ENCODE peak calls at places on chromosomes 1 and 21, in four cellular contexts. H is ovary, P is heart right ventricle, Q is DND-41. E is an unnamed sample.

GRCh38 chr1:234737915-234738314 is 127.9 kb upstream of the IRF2BP2 start:
- DNase-seq in P (no peak), H (no peak), Q (no peak), E (no peak)

GRCh38 chr1:81974222-81974841 is 173.6 kb downstream of the ADGRL2 start:
- DNase-seq in H (no peak), P (peak; percentile 6), Q (no peak), E (no peak)

GRCh38 chr1:236070753-236071152 is 5.9 kb upstream of the NID1 start:
- DNase-seq in P (no peak), Q (no peak), H (no peak), E (no peak)

GRCh38 chr1:115322631-115323030 is 15.4 kb downstream of the NGF start:
- DNase-seq in P (no peak), H (no peak), Q (no peak), E (no peak)

GRCh38 chr1:18681423-18681835 is 50.8 kb downstream of the PAX7 start:
- DNase-seq in P (no peak), Q (peak; percentile 38), H (no peak), E (no peak)

GRCh38 chr1:11788549-11789053 is 17.2 kb downstream of the MTHFR start:
- DNase-seq in H (no peak), Q (no peak), P (peak; percentile 23), E (no peak)

GRCh38 chr1:94792473-94792875 is 27.7 kb upstream of the SLC44A3 start:
- DNase-seq in H (no peak), P (no peak), Q (no peak), E (no peak)

GRCh38 chr1:30638811-30639210 is 84.6 kb downstream of the MATN1 start:
- DNase-seq in Q (no peak), P (no peak), H (no peak), E (no peak)

GRCh38 chr21:31343680-31344480 is at the start of gene TIAM1:
- DNase-seq in H (no peak), P (peak; percentile 43), Q (no peak), E (no peak)

GRCh38 chr1:17916702-17917101 is 161.6 kb downstream of the ACTL8 start:
- DNase-seq in H (no peak), Q (no peak), P (no peak), E (no peak)

GRCh38 chr1:85884372-85885035 is 176.3 kb upstream of the ZNHIT6 start:
- DNase-seq in Q (no peak), P (no peak), H (no peak), E (no peak)

GRCh38 chr1:69919129-69919921 is 286.1 kb downstream of the LRRC40 start:
- DNase-seq in H (no peak), Q (no peak), P (no peak), E (no peak)

GRCh38 chr1:176896216-176896615 is 268.3 kb downstream of the ASTN1 start:
- DNase-seq in P (no peak), Q (no peak), H (no peak), E (no peak)

GRCh38 chr1:95233321-95233736 is 681 bp upstream of the RWDD3 start:
- DNase-seq in Q (no peak), H (peak; percentile 25), P (peak; percentile 46), E (no peak)

GRCh38 chr21:29163381-29164115 is 33.1 kb downstream of the MAP3K7CL start:
- DNase-seq in H (no peak), P (peak; percentile 38), Q (no peak), E (no peak)

GRCh38 chr1:241844593-241844992 is 3.4 kb upstream of the EXO1 start:
- DNase-seq in H (no peak), Q (no peak), P (no peak), E (no peak)

GRCh38 chr1:203335503-203335902 is 15.4 kb downstream of the FMOD start:
- DNase-seq in Q (no peak), H (no peak), P (no peak), E (no peak)

DNA sequence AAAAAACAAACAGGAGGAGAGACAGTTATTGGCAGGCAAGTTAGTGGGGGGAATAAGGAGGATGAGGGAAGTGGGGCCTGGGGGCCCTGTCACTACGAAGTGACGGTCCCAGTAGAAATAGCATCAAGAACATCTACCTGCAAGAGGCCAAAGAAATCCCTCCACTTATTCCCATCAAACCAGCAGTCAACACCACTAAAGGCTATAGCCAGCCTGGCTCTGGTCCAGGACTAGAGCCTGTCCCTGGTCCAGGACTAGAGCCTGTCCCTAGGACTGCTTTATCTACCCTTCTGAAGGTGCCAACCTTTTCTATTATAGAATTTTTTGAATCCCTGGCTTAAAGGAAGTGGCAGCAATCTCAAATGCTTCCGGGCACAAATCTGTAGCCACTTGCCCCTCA is 3.2 kb downstream of the KLF18 start:
- DNase-seq in P (no peak), H (no peak), Q (no peak), E (no peak)
- TF ChIP-seq CTCF in P (no peak), H (no peak), Q (no peak), E (no peak)

GRCh38 chr1:231236938-231237337 is 4.1 kb upstream of the GNPAT start:
- DNase-seq in P (no peak), H (no peak), Q (no peak), E (no peak)
- H3K27ac ChIP-seq in P (no peak overlapping the region), H (no peak overlapping the region), Q (no peak overlapping the region), E (no peak overlapping the region)

DNA sequence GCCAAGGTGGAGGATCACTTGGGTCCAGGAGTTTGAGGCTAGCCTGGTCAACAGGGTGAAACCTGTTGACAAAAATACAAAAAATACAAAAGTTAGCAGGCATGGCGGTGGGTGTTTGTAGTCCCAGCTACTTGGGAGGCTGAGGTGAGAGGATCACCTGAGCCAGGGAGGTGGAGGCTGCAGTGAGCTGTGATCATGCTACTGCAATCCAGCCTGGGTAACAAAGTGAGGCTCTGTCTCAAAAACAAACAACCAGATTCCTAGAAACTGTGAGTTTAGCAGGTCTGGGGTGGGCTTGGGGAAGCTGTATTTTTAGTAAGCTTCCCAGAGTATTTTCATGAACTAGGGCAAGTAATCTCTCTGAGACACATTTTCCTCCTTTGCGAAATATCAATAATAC is 5.2 kb upstream of the MYOM3 start:
- DNase-seq in Q (no peak), P (no peak), H (no peak), E (no peak)
- TF ChIP-seq CTCF in Q (no peak), P (no peak), H (no peak), E (no peak)

DNA sequence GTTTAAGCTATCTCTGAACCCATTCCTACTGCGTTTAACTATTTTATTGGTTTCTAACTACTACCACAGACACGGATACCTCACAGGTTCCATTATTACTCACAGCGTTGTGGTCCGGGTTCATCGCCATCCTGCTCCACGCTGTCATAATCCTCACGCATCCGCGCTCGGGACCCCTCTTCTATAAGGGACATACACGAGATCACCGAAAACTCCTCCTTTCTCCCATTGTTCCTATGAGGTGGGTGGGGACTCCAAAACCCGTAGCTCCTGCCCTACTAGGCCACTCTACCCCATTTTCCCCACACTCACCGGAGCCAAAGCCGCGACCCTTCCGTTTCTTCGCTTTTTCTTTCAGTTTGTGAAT is 595 bp downstream of the RBM8A start:
- DNase-seq in P (no peak), H (no peak), Q (no peak), E (no peak)
- H3K27ac ChIP-seq in P (peak overlapping the region; percentile 58), H (peak overlapping the region; percentile 50), Q (peak overlapping the region; percentile 90), E (peak overlapping the region; percentile 93)

GRCh38 chr1:15739745-15740144 is 2.6 kb upstream of the TMEM82 start:
- DNase-seq in P (no peak), H (no peak), Q (no peak), E (no peak)
- TF ChIP-seq CTCF in P (peak; percentile 17), H (no peak), Q (peak; percentile 40), E (no peak)

GRCh38 chr21:25939396-25939761 is 204.6 kb downstream of the GABPA start:
- DNase-seq in Q (no peak), P (no peak), H (no peak), E (no peak)
- H3K27ac ChIP-seq in Q (no peak overlapping the region), P (no peak overlapping the region), H (no peak overlapping the region), E (no peak overlapping the region)